ENCODE peak calls at places on chromosomes 1 and 21, in nine cellular contexts. P is GM06990, D is AG10803, O is SK-N-SH, N is ascending aorta, I is OCI-LY7, A is Caco-2, L is upper lobe of left lung, V is IMR-90. S is an unnamed sample.

GRCh38 chr1:12654657-12655056 is 10.8 kb downstream of the AADACL4 start:
- DNase-seq in P (no peak), N (no peak), L (no peak), I (no peak), A (peak), V (no peak), D (no peak), O (no peak), S (no peak)

GRCh38 chr1:228273720-228274451 is 66.0 kb downstream of the OBSCN start:
- DNase-seq in A (peak), I (no peak), O (peak), P (no peak), L (no peak), V (no peak), N (no peak), D (no peak), S (no peak)

GRCh38 chr1:158248122-158248521 is 6.1 kb upstream of the CD1A start:
- DNase-seq in I (peak), A (no peak), L (peak), O (no peak), P (peak), N (no peak), D (no peak), V (no peak), S (peak)

GRCh38 chr1:229596961-229597699 is 28.8 kb downstream of the TAF5L start:
- DNase-seq in V (peak), I (no peak), L (peak), A (no peak), D (peak), O (no peak), N (peak), P (no peak), S (peak)

GRCh38 chr21:33350676-33351075 is 25.9 kb downstream of the IFNAR1 start:
- DNase-seq in A (no peak), I (no peak), O (no peak), L (no peak), V (no peak), N (no peak), P (no peak), D (no peak), S (no peak)

GRCh38 chr1:8197493-8198282 is 120.2 kb upstream of the SLC45A1 start:
- DNase-seq in V (peak), I (no peak), P (no peak), O (no peak), D (peak), L (peak), N (peak), A (peak), S (no peak)

GRCh38 chr1:228869312-228869824 is 134.1 kb downstream of the RHOU start:
- DNase-seq in I (no peak), N (no peak), L (no peak), V (no peak), P (no peak), A (no peak), O (no peak), D (no peak), S (peak)

GRCh38 chr1:150973826-150974579 is 632 bp downstream of the CERS2 start:
- DNase-seq in L (peak), P (peak), V (no peak), O (peak), D (peak), N (peak), A (no peak), I (peak), S (no peak)

GRCh38 chr1:76274302-76274701 is 199.8 kb downstream of the ST6GALNAC3 start:
- DNase-seq in P (no peak), A (no peak), I (no peak), N (no peak), D (no peak), O (no peak), L (no peak), V (no peak), S (no peak)

GRCh38 chr1:179296356-179296755 is 2.8 kb downstream of the SOAT1 start:
- DNase-seq in D (no peak), L (no peak), A (no peak), O (no peak), I (no peak), N (no peak), V (no peak), P (no peak), S (no peak)

GRCh38 chr1:20634594-20635084 is 1.4 kb downstream of the PINK1 start:
- DNase-seq in O (peak), A (no peak), D (peak), P (no peak), N (no peak), L (peak), V (peak), I (no peak), S (peak)

GRCh38 chr1:17539526-17540254 is at the start of gene ARHGEF10L:
- DNase-seq in D (peak), L (no peak), N (no peak), V (no peak), O (peak), A (no peak), I (no peak), P (no peak), S (no peak)

GRCh38 chr1:178649582-178650350 is 75.3 kb upstream of the RALGPS2 start:
- DNase-seq in A (no peak), D (no peak), L (no peak), P (no peak), O (no peak), N (no peak), V (peak), I (no peak), S (no peak)

GRCh38 chr1:65165269-65166002 is 17.4 kb downstream of the AK4 start:
- DNase-seq in P (peak), D (no peak), O (no peak), I (peak), A (no peak), N (no peak), V (no peak), L (peak), S (no peak)

GRCh38 chr1:242435200-242435599 is 89.3 kb downstream of the PLD5 start:
- DNase-seq in I (no peak), O (peak), A (no peak), N (no peak), V (no peak), P (no peak), D (no peak), L (no peak), S (no peak)

GRCh38 chr1:54606096-54606989 is 17.0 kb downstream of the FAM151A start:
- DNase-seq in N (no peak), O (no peak), V (no peak), L (no peak), A (no peak), P (no peak), D (no peak), I (no peak), S (peak)

GRCh38 chr1:97623220-97623619 is 297.6 kb downstream of the DPYD start:
- DNase-seq in D (no peak), P (no peak), N (no peak), L (no peak), A (no peak), O (no peak), V (no peak), I (no peak), S (no peak)
- H3K4me3 ChIP-seq in D (no peak), P (no peak), N (no peak), L (no peak), A (no peak), O (no peak), V (no peak), I (no peak), S (no peak)

GRCh38 chr1:85707267-85707989 is 805 bp downstream of the ZNHIT6 start:
- DNase-seq in I (peak), O (no peak), N (no peak), D (no peak), P (no peak), L (no peak), A (no peak), V (no peak), S (no peak)
- H3K4me3 ChIP-seq in I (peak), O (peak), N (peak), D (peak), P (peak), L (peak), A (peak), V (peak), S (peak)

DNA sequence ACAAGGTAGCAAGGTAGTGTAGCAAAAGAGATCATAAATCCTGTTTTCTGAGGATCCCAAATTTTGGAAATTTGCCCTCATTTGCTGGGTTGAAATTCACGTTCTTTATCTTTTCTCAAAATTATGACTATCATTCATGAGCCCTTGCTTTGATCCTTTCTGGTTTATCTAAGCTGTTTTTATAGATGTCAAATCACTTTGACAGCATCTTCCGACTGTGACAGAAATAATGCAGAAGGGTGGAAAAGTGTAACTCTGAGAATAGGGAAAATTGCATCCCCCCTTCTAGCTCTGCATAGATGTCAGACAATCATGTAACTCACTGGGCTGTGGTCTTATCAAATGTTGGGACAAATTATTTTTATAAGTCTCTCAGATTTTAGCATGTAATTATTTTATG is 550.1 kb downstream of the OMA1 start:
- DNase-seq in P (no peak), O (no peak), L (no peak), D (no peak), A (no peak), N (no peak), I (no peak), V (no peak), S (no peak)
- H3K4me3 ChIP-seq in P (no peak), O (no peak), L (no peak), D (no peak), A (no peak), N (no peak), I (no peak), V (no peak), S (no peak)

DNA sequence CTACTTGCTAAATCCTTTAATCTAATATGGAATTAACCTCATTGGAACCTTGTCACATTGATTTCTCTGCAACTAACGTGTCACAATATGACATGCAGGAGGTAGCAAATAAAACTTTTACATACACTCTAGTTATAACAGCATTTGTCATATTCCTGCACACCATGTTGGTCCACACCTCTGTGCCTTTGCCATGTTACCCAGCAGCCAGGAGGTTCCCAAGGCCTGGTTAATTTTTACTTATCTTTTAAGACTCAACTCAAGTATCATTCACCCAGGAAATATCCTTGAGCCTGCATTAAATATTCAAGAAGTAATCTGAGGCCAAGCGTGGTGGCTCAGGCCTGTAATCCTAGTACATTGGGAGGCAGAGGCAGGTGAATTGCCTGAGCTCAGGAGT is 447.2 kb upstream of the NR5A2 start:
- DNase-seq in V (no peak), A (no peak), I (no peak), N (no peak), D (no peak), L (no peak), P (no peak), O (no peak), S (no peak)
- H3K4me3 ChIP-seq in V (no peak), A (no peak), I (no peak), N (no peak), D (no peak), L (no peak), P (no peak), O (no peak), S (no peak)

DNA sequence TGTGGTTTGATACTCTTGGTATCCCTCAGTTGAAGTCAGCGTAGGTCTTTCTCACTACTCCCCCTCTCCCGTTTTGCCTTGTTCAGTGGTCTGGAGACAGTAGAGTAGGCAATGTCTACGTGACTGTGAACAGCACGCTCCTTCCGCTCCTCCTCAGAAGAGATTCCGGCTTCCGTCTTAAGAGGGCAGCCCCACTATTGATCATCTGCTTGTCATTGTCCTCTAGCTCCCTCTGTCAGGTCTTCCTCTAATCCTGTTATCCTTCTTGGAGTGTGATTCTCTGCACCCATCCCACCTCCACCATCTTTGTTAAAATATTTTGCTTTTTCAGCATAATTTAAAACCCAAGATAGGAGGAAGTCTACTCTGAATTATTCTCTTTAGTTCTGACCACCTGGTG is 129.9 kb upstream of the KCNK2 start:
- DNase-seq in A (peak), V (no peak), O (no peak), I (no peak), D (no peak), L (no peak), P (no peak), N (no peak), S (no peak)
- H3K4me3 ChIP-seq in A (no peak), V (no peak), O (no peak), I (no peak), D (no peak), L (no peak), P (no peak), N (no peak), S (no peak)